ENCODE peak calls at places on chromosome 17, in nine cellular contexts. One of them, this sample, is unnamed.

GRCh38 chr17:10099051-10099571 is 99.3 kb downstream of the GAS7 start:
- DNase-seq in fibroblast of mammary gland: peak; percentile 87
- DNase-seq in IMR-90: peak; percentile 57
- DNase-seq in Calu3: no peak
- DNase-seq in nephron progenitor cell: no peak
- DNase-seq in left ventricle myocardium inferior: no peak
- DNase-seq in glutamatergic neuron: no peak
- DNase-seq in brain microvascular endothelial cell: no peak
- DNase-seq in BE2C: no peak
- DNase-seq in this sample: no peak

GRCh38 chr17:73179387-73179786 is 13.5 kb upstream of the COG1 start:
- DNase-seq in fibroblast of mammary gland: no peak
- DNase-seq in IMR-90: no peak
- DNase-seq in Calu3: no peak
- DNase-seq in nephron progenitor cell: no peak
- DNase-seq in left ventricle myocardium inferior: no peak
- DNase-seq in glutamatergic neuron: no peak
- DNase-seq in brain microvascular endothelial cell: no peak
- DNase-seq in BE2C: no peak
- DNase-seq in this sample: no peak

GRCh38 chr17:692116-692515 is 22.5 kb downstream of the VPS53 start:
- DNase-seq in fibroblast of mammary gland: peak; percentile 77
- DNase-seq in IMR-90: peak; percentile 89
- DNase-seq in Calu3: no peak
- DNase-seq in nephron progenitor cell: no peak
- DNase-seq in left ventricle myocardium inferior: no peak
- DNase-seq in glutamatergic neuron: no peak
- DNase-seq in brain microvascular endothelial cell: peak; percentile 71
- DNase-seq in BE2C: no peak
- DNase-seq in this sample: no peak

GRCh38 chr17:73973881-73974409 is 229.5 kb upstream of the RPL38 start:
- DNase-seq in fibroblast of mammary gland: peak; percentile 6
- DNase-seq in IMR-90: no peak
- DNase-seq in Calu3: no peak
- DNase-seq in nephron progenitor cell: no peak
- DNase-seq in left ventricle myocardium inferior: peak; percentile 31
- DNase-seq in glutamatergic neuron: no peak
- DNase-seq in brain microvascular endothelial cell: no peak
- DNase-seq in BE2C: peak; percentile 83
- DNase-seq in this sample: no peak

GRCh38 chr17:71405101-71405500 is 715.7 kb upstream of the SOX9 start:
- DNase-seq in fibroblast of mammary gland: peak; percentile 10
- DNase-seq in IMR-90: no peak
- DNase-seq in Calu3: no peak
- DNase-seq in nephron progenitor cell: no peak
- DNase-seq in left ventricle myocardium inferior: no peak
- DNase-seq in glutamatergic neuron: no peak
- DNase-seq in brain microvascular endothelial cell: no peak
- DNase-seq in BE2C: no peak
- DNase-seq in this sample: no peak

GRCh38 chr17:78769200-78769773 is 12.8 kb downstream of the CYTH1 start:
- DNase-seq in fibroblast of mammary gland: no peak
- DNase-seq in IMR-90: no peak
- DNase-seq in Calu3: no peak
- DNase-seq in nephron progenitor cell: no peak
- DNase-seq in left ventricle myocardium inferior: no peak
- DNase-seq in glutamatergic neuron: no peak
- DNase-seq in brain microvascular endothelial cell: no peak
- DNase-seq in BE2C: no peak
- DNase-seq in this sample: no peak

GRCh38 chr17:77644181-77644972 is 314.1 kb upstream of the TNRC6C start:
- DNase-seq in fibroblast of mammary gland: no peak
- DNase-seq in IMR-90: no peak
- DNase-seq in Calu3: no peak
- DNase-seq in nephron progenitor cell: no peak
- DNase-seq in left ventricle myocardium inferior: no peak
- DNase-seq in glutamatergic neuron: no peak
- DNase-seq in brain microvascular endothelial cell: no peak
- DNase-seq in BE2C: no peak
- DNase-seq in this sample: no peak

GRCh38 chr17:63911657-63912100 is 621 bp upstream of the CSHL1 start:
- DNase-seq in fibroblast of mammary gland: no peak
- DNase-seq in IMR-90: peak; percentile 8
- DNase-seq in Calu3: peak; percentile 54
- DNase-seq in nephron progenitor cell: peak; percentile 77
- DNase-seq in left ventricle myocardium inferior: no peak
- DNase-seq in glutamatergic neuron: peak; percentile 66
- DNase-seq in brain microvascular endothelial cell: peak; percentile 24
- DNase-seq in BE2C: peak; percentile 61
- DNase-seq in this sample: peak; percentile 60

GRCh38 chr17:79951361-79952264 is 84.1 kb downstream of the TBC1D16 start:
- DNase-seq in fibroblast of mammary gland: peak; percentile 86
- DNase-seq in IMR-90: peak; percentile 89
- DNase-seq in Calu3: no peak
- DNase-seq in nephron progenitor cell: peak; percentile 77
- DNase-seq in left ventricle myocardium inferior: peak; percentile 42
- DNase-seq in glutamatergic neuron: peak; percentile 58
- DNase-seq in brain microvascular endothelial cell: peak; percentile 94
- DNase-seq in BE2C: peak; percentile 62
- DNase-seq in this sample: no peak

GRCh38 chr17:6574689-6575595 is 18.6 kb upstream of the PITPNM3 start:
- DNase-seq in fibroblast of mammary gland: peak; percentile 87
- DNase-seq in IMR-90: peak; percentile 73
- DNase-seq in Calu3: no peak
- DNase-seq in nephron progenitor cell: peak; percentile 40
- DNase-seq in left ventricle myocardium inferior: peak; percentile 41
- DNase-seq in glutamatergic neuron: no peak
- DNase-seq in brain microvascular endothelial cell: peak; percentile 69
- DNase-seq in BE2C: no peak
- DNase-seq in this sample: no peak

GRCh38 chr17:66976781-66977201 is 12.3 kb downstream of the CACNG4 start:
- DNase-seq in fibroblast of mammary gland: no peak
- DNase-seq in IMR-90: no peak
- DNase-seq in Calu3: no peak
- DNase-seq in nephron progenitor cell: peak; percentile 60
- DNase-seq in left ventricle myocardium inferior: peak; percentile 21
- DNase-seq in glutamatergic neuron: no peak
- DNase-seq in brain microvascular endothelial cell: no peak
- DNase-seq in BE2C: peak; percentile 76
- DNase-seq in this sample: no peak

GRCh38 chr17:17147821-17148220 is 58.3 kb downstream of the PLD6 start:
- DNase-seq in fibroblast of mammary gland: peak; percentile 88
- DNase-seq in IMR-90: peak; percentile 44
- DNase-seq in Calu3: no peak
- DNase-seq in nephron progenitor cell: no peak
- DNase-seq in left ventricle myocardium inferior: no peak
- DNase-seq in glutamatergic neuron: no peak
- DNase-seq in brain microvascular endothelial cell: no peak
- DNase-seq in BE2C: no peak
- DNase-seq in this sample: no peak

GRCh38 chr17:17149520-17150449 is 56.3 kb downstream of the PLD6 start:
- DNase-seq in fibroblast of mammary gland: no peak
- DNase-seq in IMR-90: no peak
- DNase-seq in Calu3: no peak
- DNase-seq in nephron progenitor cell: no peak
- DNase-seq in left ventricle myocardium inferior: no peak
- DNase-seq in glutamatergic neuron: no peak
- DNase-seq in brain microvascular endothelial cell: no peak
- DNase-seq in BE2C: no peak
- DNase-seq in this sample: no peak

GRCh38 chr17:17144916-17145665 is 61.0 kb downstream of the PLD6 start:
- DNase-seq in fibroblast of mammary gland: no peak
- DNase-seq in IMR-90: no peak
- DNase-seq in Calu3: no peak
- DNase-seq in nephron progenitor cell: no peak
- DNase-seq in left ventricle myocardium inferior: no peak
- DNase-seq in glutamatergic neuron: no peak
- DNase-seq in brain microvascular endothelial cell: no peak
- DNase-seq in BE2C: no peak
- DNase-seq in this sample: no peak

GRCh38 chr17:17144061-17144460 is 62.1 kb downstream of the PLD6 start:
- DNase-seq in fibroblast of mammary gland: no peak
- DNase-seq in IMR-90: no peak
- DNase-seq in Calu3: no peak
- DNase-seq in nephron progenitor cell: no peak
- DNase-seq in left ventricle myocardium inferior: no peak
- DNase-seq in glutamatergic neuron: no peak
- DNase-seq in brain microvascular endothelial cell: no peak
- DNase-seq in BE2C: no peak
- DNase-seq in this sample: no peak

DNA sequence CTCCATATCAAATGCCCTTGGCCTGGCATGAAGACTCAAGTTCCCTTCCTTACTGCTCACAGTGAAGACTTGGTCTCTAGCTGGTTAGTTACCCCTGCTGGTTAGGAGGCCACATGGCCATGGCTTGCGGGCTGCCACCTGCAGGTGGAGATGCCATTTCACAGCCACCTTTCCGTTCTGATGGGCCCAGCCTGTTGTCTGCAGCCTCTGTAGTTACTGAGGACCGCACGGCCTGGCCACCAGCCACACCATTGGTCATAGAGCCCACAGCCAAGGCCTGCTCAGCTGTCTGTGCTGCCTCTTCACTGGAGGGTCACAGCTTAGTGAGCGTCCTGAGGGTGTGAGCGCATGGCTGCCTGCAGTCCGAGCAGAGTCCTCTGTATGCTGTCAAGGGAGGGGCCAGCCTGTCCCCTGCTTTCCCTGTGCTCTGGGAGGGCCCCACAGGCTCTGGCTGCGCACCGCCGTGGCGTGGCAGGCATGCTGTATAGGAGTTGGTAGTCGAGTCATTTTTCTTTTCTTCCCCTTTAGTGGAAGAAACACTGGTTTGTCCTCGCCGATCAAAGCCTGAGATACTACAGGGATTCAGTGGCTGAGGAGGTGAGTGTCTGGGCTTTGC is 59.2 kb downstream of the PLD6 start:
- DNase-seq in fibroblast of mammary gland: peak; percentile 59
- DNase-seq in IMR-90: no peak
- DNase-seq in Calu3: peak; percentile 38
- DNase-seq in nephron progenitor cell: no peak
- DNase-seq in left ventricle myocardium inferior: no peak
- DNase-seq in glutamatergic neuron: no peak
- DNase-seq in brain microvascular endothelial cell: no peak
- DNase-seq in BE2C: peak; percentile 18
- DNase-seq in this sample: no peak
- TF ChIP-seq CTCF in fibroblast of mammary gland: peak; percentile 4
- TF ChIP-seq CTCF in IMR-90: peak; percentile 9
- TF ChIP-seq CTCF in Calu3: peak; percentile 16
- TF ChIP-seq CTCF in nephron progenitor cell: no peak
- TF ChIP-seq CTCF in left ventricle myocardium inferior: no peak
- TF ChIP-seq CTCF in glutamatergic neuron: no peak
- TF ChIP-seq CTCF in brain microvascular endothelial cell: peak; percentile 32
- TF ChIP-seq CTCF in BE2C: peak; percentile 26
- TF ChIP-seq CTCF in this sample: peak; percentile 36

GRCh38 chr17:57874434-57875108 is 24.7 kb upstream of the MRPS23 start:
- DNase-seq in fibroblast of mammary gland: peak; percentile 95
- DNase-seq in IMR-90: peak; percentile 95
- DNase-seq in Calu3: no peak
- DNase-seq in nephron progenitor cell: peak; percentile 77
- DNase-seq in left ventricle myocardium inferior: peak; percentile 76
- DNase-seq in glutamatergic neuron: peak; percentile 84
- DNase-seq in brain microvascular endothelial cell: peak; percentile 94
- DNase-seq in BE2C: peak; percentile 76
- DNase-seq in this sample: no peak
- TF ChIP-seq CTCF in fibroblast of mammary gland: no peak
- TF ChIP-seq CTCF in IMR-90: no peak
- TF ChIP-seq CTCF in Calu3: no peak
- TF ChIP-seq CTCF in nephron progenitor cell: no peak
- TF ChIP-seq CTCF in left ventricle myocardium inferior: no peak
- TF ChIP-seq CTCF in glutamatergic neuron: no peak
- TF ChIP-seq CTCF in brain microvascular endothelial cell: no peak
- TF ChIP-seq CTCF in BE2C: no peak
- TF ChIP-seq CTCF in this sample: no peak

DNA sequence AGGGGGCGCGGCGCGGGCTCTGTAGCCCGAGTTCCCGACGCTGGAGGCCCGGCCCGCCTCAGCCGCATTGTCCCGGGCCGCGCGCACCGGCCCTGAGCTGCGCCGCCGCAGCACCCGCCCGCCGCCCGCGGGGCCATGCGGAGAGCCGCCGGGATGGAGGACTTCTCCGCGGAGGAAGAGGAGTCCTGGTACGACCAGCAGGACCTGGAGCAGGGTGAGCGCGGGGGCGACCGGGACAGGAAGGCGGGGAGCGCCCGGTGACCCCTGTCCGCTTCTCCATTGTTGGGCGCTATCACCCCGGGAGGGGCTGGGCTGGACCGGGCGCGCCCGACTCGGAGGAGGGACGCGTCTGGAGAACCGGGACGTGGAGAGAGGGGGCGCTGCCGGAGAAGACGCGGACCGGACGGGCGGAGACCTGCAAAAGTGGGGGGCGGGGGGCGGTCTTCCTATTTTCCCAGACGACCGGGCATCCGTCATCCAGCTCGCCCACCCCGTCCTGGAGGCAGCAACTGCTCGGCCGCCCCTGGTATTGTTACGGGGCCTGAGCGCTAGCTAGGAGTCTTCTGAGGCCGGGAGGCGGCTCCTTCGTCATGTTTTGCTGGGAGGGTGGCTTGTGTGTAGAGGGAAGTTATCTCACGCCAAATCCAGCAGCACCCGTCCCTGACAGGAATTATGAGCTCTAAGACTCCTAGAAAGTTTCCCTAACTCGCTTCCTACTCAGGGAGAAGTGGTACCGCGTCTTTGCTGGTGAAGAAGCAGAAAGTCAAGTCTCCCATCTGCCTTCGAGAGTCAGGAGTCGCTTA is 678 bp downstream of the CDR2L start:
- DNase-seq in fibroblast of mammary gland: peak; percentile 72
- DNase-seq in IMR-90: peak; percentile 76
- DNase-seq in Calu3: peak; percentile 77
- DNase-seq in nephron progenitor cell: peak; percentile 78
- DNase-seq in left ventricle myocardium inferior: peak; percentile 90
- DNase-seq in glutamatergic neuron: peak; percentile 78
- DNase-seq in brain microvascular endothelial cell: peak; percentile 74
- DNase-seq in BE2C: peak; percentile 76
- DNase-seq in this sample: no peak
- TF ChIP-seq CTCF in fibroblast of mammary gland: no peak
- TF ChIP-seq CTCF in IMR-90: peak; percentile 42
- TF ChIP-seq CTCF in Calu3: no peak
- TF ChIP-seq CTCF in nephron progenitor cell: no peak
- TF ChIP-seq CTCF in left ventricle myocardium inferior: peak; percentile 60
- TF ChIP-seq CTCF in glutamatergic neuron: no peak
- TF ChIP-seq CTCF in brain microvascular endothelial cell: peak; percentile 60
- TF ChIP-seq CTCF in BE2C: peak; percentile 33
- TF ChIP-seq CTCF in this sample: peak; percentile 5

DNA sequence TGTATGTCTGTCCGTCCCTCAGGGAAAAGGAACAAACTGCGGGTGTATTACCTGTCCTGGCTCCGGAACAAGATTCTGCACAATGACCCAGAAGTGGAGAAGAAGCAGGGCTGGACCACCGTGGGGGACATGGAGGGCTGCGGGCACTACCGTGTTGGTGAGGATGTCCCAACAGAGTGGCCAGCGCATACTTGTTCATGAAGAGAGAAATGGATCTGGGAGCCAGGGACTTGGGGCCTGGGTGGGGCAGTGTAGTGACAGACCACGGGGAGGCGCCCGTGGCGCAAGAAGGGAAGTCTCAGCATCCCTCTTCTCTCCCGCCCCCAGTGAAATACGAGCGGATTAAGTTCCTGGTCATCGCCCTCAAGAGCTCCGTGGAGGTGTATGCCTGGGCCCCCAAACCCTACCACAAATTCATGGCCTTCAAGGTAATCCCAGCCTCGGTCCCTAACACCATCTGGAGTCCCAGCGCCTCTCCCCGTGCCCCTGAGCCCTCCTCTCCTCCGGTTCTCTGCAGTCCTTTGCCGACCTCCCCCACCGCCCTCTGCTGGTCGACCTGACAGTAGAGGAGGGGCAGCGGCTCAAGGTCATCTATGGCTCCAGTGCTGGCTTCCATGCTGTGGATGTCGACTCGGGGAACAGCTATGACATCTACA is 3.5 kb upstream of the C17orf107 start:
- DNase-seq in fibroblast of mammary gland: no peak
- DNase-seq in IMR-90: no peak
- DNase-seq in Calu3: no peak
- DNase-seq in nephron progenitor cell: no peak
- DNase-seq in left ventricle myocardium inferior: no peak
- DNase-seq in glutamatergic neuron: peak; percentile 60
- DNase-seq in brain microvascular endothelial cell: no peak
- DNase-seq in BE2C: no peak
- DNase-seq in this sample: no peak
- TF ChIP-seq CTCF in fibroblast of mammary gland: no peak
- TF ChIP-seq CTCF in IMR-90: peak; percentile 1
- TF ChIP-seq CTCF in Calu3: no peak
- TF ChIP-seq CTCF in nephron progenitor cell: no peak
- TF ChIP-seq CTCF in left ventricle myocardium inferior: no peak
- TF ChIP-seq CTCF in glutamatergic neuron: no peak
- TF ChIP-seq CTCF in brain microvascular endothelial cell: peak; percentile 34
- TF ChIP-seq CTCF in BE2C: peak; percentile 6
- TF ChIP-seq CTCF in this sample: no peak